ENCODE peak calls at places on chromosomes 1 and 21, in eight cellular contexts. N is nucleus accumbens, J is ELF-1, B is AG08396, T is anterior cingulate cortex, Q is fibroblast of mammary gland, O is fibroblast of pulmonary artery, C is mucosa of descending colon. G is an unnamed sample.
A peak's percentile ranks its signal among the peaks of the same experiment; 100 is the strongest.

GRCh38 chr21:21096956-21097355 is 98.7 kb downstream of the NCAM2 start:
- DNase-seq in Q (no peak), N (no peak), J (no peak), B (no peak), O (no peak), C (no peak), T (no peak), G (no peak)

GRCh38 chr1:214862421-214862820 is 220.1 kb upstream of the KCNK2 start:
- DNase-seq in C (no peak), B (no peak), O (peak; percentile 26), N (no peak), Q (peak; percentile 64), J (no peak), T (no peak), G (peak; percentile 89)

GRCh38 chr1:30700528-30701265 is 22.7 kb downstream of the MATN1 start:
- DNase-seq in Q (peak; percentile 89), J (no peak), C (no peak), O (peak; percentile 77), N (no peak), T (peak; percentile 19), B (peak; percentile 79), G (peak; percentile 98)

GRCh38 chr1:231100393-231100792 is 60.3 kb upstream of the FAM89A start:
- DNase-seq in B (no peak), C (no peak), J (no peak), N (no peak), O (no peak), Q (no peak), T (no peak), G (no peak)

GRCh38 chr1:158071106-158071505 is 77.7 kb downstream of the KIRREL1 start:
- DNase-seq in T (no peak), J (no peak), C (no peak), O (peak; percentile 23), Q (peak; percentile 42), N (peak; percentile 18), B (no peak), G (no peak)

GRCh38 chr21:17900281-17900989 is 81.3 kb upstream of the C21orf91 start:
- DNase-seq in O (no peak), N (no peak), Q (no peak), C (no peak), J (peak; percentile 79), T (no peak), B (no peak), G (no peak)

GRCh38 chr1:220797553-220797952 is 10.8 kb downstream of the MTARC1 start:
- DNase-seq in O (no peak), N (no peak), Q (no peak), J (no peak), C (no peak), T (no peak), B (no peak), G (no peak)

GRCh38 chr1:66681686-66682085 is 70.6 kb upstream of the DYNLT5 start:
- DNase-seq in C (no peak), T (no peak), B (no peak), O (no peak), Q (peak; percentile 6), N (no peak), J (no peak), G (no peak)

GRCh38 chr1:119080586-119080985 is 59.9 kb downstream of the WARS2 start:
- DNase-seq in O (peak; percentile 93), J (peak; percentile 82), T (no peak), B (peak; percentile 78), N (no peak), C (no peak), Q (peak; percentile 96), G (peak; percentile 42)

GRCh38 chr1:9069324-9070100 is at the start of gene SLC2A5:
- DNase-seq in T (peak; percentile 62), N (no peak), O (no peak), J (no peak), C (peak; percentile 48), B (peak; percentile 49), Q (peak; percentile 54), G (peak; percentile 93)

GRCh38 chr1:41322835-41323234 is 38.4 kb upstream of the FOXO6 start:
- DNase-seq in N (no peak), C (peak; percentile 66), O (no peak), J (peak; percentile 81), T (peak; percentile 35), B (peak; percentile 39), Q (peak; percentile 7), G (no peak)

GRCh38 chr21:44618909-44619308 is 7.0 kb downstream of the KRTAP10-8 start:
- DNase-seq in B (no peak), N (no peak), C (no peak), Q (no peak), O (no peak), J (no peak), T (no peak), G (no peak)

GRCh38 chr1:172416482-172417035 is 3.9 kb upstream of the C1orf105 start:
- DNase-seq in C (no peak), O (no peak), N (no peak), J (no peak), T (no peak), Q (no peak), B (no peak), G (no peak)

GRCh38 chr1:214664656-214665433 is 61.9 kb downstream of the CENPF start:
- DNase-seq in T (no peak), O (no peak), N (no peak), B (peak; percentile 13), C (no peak), Q (no peak), J (no peak), G (no peak)

GRCh38 chr1:186848509-186849130 is 19.9 kb downstream of the PLA2G4A start:
- DNase-seq in Q (no peak), C (no peak), O (peak; percentile 38), J (no peak), B (no peak), T (no peak), N (no peak), G (no peak)

GRCh38 chr1:226943156-226943555 is 3.1 kb downstream of the COQ8A start:
- DNase-seq in T (no peak), Q (peak; percentile 33), N (no peak), B (no peak), C (no peak), J (no peak), O (no peak), G (peak; percentile 69)

GRCh38 chr1:32234792-32235191 is 12.2 kb upstream of the FAM167B start:
- DNase-seq in N (no peak), O (no peak), B (no peak), J (no peak), Q (no peak), T (no peak), C (no peak), G (no peak)

GRCh38 chr1:51410568-51411460 is 80.5 kb upstream of the TTC39A start:
- DNase-seq in O (peak; percentile 24), Q (peak; percentile 6), T (no peak), N (no peak), J (no peak), C (no peak), B (no peak), G (peak; percentile 63)

GRCh38 chr1:183231545-183231944 is 45.5 kb downstream of the LAMC2 start:
- DNase-seq in T (no peak), B (no peak), O (no peak), Q (no peak), J (no peak), N (no peak), C (no peak), G (no peak)

GRCh38 chr1:66542811-66543767 is 9.1 kb downstream of the SGIP1 start:
- DNase-seq in T (peak; percentile 79), Q (peak; percentile 82), J (no peak), O (peak; percentile 61), B (peak; percentile 23), C (peak; percentile 68), N (no peak), G (peak; percentile 19)

GRCh38 chr1:167499657-167500056 is 18.7 kb downstream of the CD247 start:
- DNase-seq in O (no peak), T (no peak), Q (no peak), N (no peak), B (no peak), C (no peak), J (no peak), G (no peak)

GRCh38 chr1:170836146-170836545 is 99.2 kb upstream of the MROH9 start:
- DNase-seq in Q (peak; percentile 52), C (no peak), J (no peak), B (no peak), N (no peak), O (peak; percentile 16), T (no peak), G (peak; percentile 78)

GRCh38 chr1:27137022-27137542 is 17.8 kb downstream of the SLC9A1 start:
- DNase-seq in Q (no peak), C (peak; percentile 67), B (no peak), O (no peak), J (no peak), T (no peak), N (no peak), G (no peak)

GRCh38 chr1:24825174-24825573 is 79.9 kb downstream of the CLIC4 start:
- DNase-seq in N (no peak), Q (no peak), B (no peak), J (no peak), O (no peak), T (no peak), C (no peak), G (no peak)

GRCh38 chr1:42759114-42759513 is 7.7 kb downstream of the P3H1 start:
- DNase-seq in B (no peak), J (peak; percentile 45), T (no peak), O (no peak), Q (no peak), N (no peak), C (no peak), G (no peak)

GRCh38 chr1:38872401-38873026 is 634 bp downstream of the MYCBP start:
- DNase-seq in N (no peak), J (no peak), O (peak; percentile 33), Q (peak; percentile 26), T (no peak), C (no peak), B (peak; percentile 36), G (peak; percentile 72)

GRCh38 chr1:1024421-1025415 is 4.8 kb downstream of the AGRN start:
- DNase-seq in N (no peak), C (no peak), B (no peak), Q (no peak), J (peak; percentile 90), O (peak; percentile 21), T (peak; percentile 61), G (no peak)

GRCh38 chr1:26520339-26520738 is 9.2 kb upstream of the RPS6KA1 start:
- DNase-seq in Q (no peak), T (no peak), N (no peak), B (no peak), O (no peak), C (no peak), J (no peak), G (no peak)

GRCh38 chr1:234608720-234609527 is 1.1 kb downstream of the IRF2BP2 start:
- DNase-seq in C (peak; percentile 70), O (peak; percentile 66), B (no peak), J (peak; percentile 51), T (no peak), Q (peak; percentile 42), N (peak; percentile 20), G (peak; percentile 80)

GRCh38 chr21:38300180-38300579 is 43.4 kb downstream of the KCNJ15 start:
- DNase-seq in B (no peak), Q (no peak), C (no peak), O (no peak), J (no peak), T (no peak), N (no peak), G (no peak)

GRCh38 chr1:150420560-150421265 is 56.8 kb downstream of the RPRD2 start:
- DNase-seq in T (peak; percentile 0), O (peak; percentile 59), J (no peak), C (no peak), B (no peak), N (no peak), Q (peak; percentile 36), G (peak; percentile 8)

GRCh38 chr1:202084791-202085681 is 37.7 kb upstream of the GPR37L1 start:
- DNase-seq in B (no peak), Q (no peak), N (peak; percentile 82), T (peak; percentile 94), J (peak; percentile 14), O (no peak), C (peak; percentile 88), G (no peak)

GRCh38 chr1:158407092-158407491 is 7.8 kb upstream of the OR10T2 start:
- DNase-seq in N (no peak), J (no peak), Q (no peak), O (no peak), T (no peak), C (no peak), B (no peak), G (no peak)

GRCh38 chr1:207186503-207186902 is 82.5 kb downstream of the C4BPA start:
- DNase-seq in B (no peak), Q (peak; percentile 4), O (no peak), C (no peak), N (no peak), T (no peak), J (no peak), G (no peak)

G was measured in osteoblast.